ENCODE peak calls at places on chromosomes 12 and 14, in nine cellular contexts. U is right cardiac atrium; I is uterus; P is left ventricle myocardium inferior; E is CD4-positive, alpha-beta memory T cell; T is A549; N is cardiac muscle cell; H is lower lobe of right lung; R is endothelial cell of umbilical vein. D is an unnamed sample.

GRCh38 chr12:52351196-52352059 is 15.9 kb downstream of the KRT85 start:
- DNase-seq in U (no peak), I (no peak), P (peak; percentile 50), E (peak; percentile 54), T (no peak), N (no peak), H (no peak), R (no peak), D (peak; percentile 82)

GRCh38 chr12:132117558-132117875 is 26.6 kb downstream of the DDX51 start:
- DNase-seq in U (no peak), I (no peak), P (no peak), E (no peak), T (peak; percentile 11), N (no peak), H (no peak), R (no peak), D (no peak)

GRCh38 chr12:44696542-44696941 is 179.6 kb downstream of the NELL2 start:
- DNase-seq in U (no peak), I (no peak), P (no peak), E (no peak), T (no peak), N (no peak), H (no peak), R (no peak), D (no peak)

GRCh38 chr12:117155278-117156060 is 34.8 kb downstream of the FBXO21 start:
- DNase-seq in U (peak; percentile 73), I (peak; percentile 28), P (peak; percentile 36), E (peak; percentile 78), T (peak; percentile 73), N (peak; percentile 89), H (peak; percentile 76), R (peak; percentile 12), D (peak; percentile 75)

GRCh38 chr14:95140060-95140858 is 17.1 kb downstream of the DICER1 start:
- DNase-seq in U (no peak), I (no peak), P (no peak), E (no peak), T (no peak), N (no peak), H (no peak), R (no peak), D (no peak)

GRCh38 chr12:112097641-112098040 is 10.9 kb downstream of the NAA25 start:
- DNase-seq in U (no peak), I (no peak), P (no peak), E (no peak), T (no peak), N (no peak), H (no peak), R (no peak), D (no peak)

GRCh38 chr14:91955168-91955567 is 7.7 kb upstream of the FBLN5 start:
- DNase-seq in U (no peak), I (no peak), P (no peak), E (no peak), T (no peak), N (no peak), H (no peak), R (no peak), D (no peak)

GRCh38 chr14:87994974-87995373 is 2.0 kb upstream of the GALC start:
- DNase-seq in U (no peak), I (no peak), P (no peak), E (peak; percentile 45), T (no peak), N (no peak), H (no peak), R (no peak), D (no peak)

GRCh38 chr14:53571589-53571988 is 385.0 kb downstream of the BMP4 start:
- DNase-seq in U (no peak), I (no peak), P (no peak), E (no peak), T (no peak), N (no peak), H (no peak), R (no peak), D (no peak)

GRCh38 chr14:94355191-94355794 is 32.2 kb upstream of the SERPINA6 start:
- DNase-seq in U (peak; percentile 69), I (no peak), P (peak; percentile 31), E (no peak), T (no peak), N (peak; percentile 10), H (peak; percentile 80), R (no peak), D (peak; percentile 15)

GRCh38 chr14:78902010-78902623 is 731.9 kb downstream of the NRXN3 start:
- DNase-seq in U (no peak), I (no peak), P (peak; percentile 14), E (no peak), T (no peak), N (peak; percentile 74), H (no peak), R (peak; percentile 44), D (no peak)

GRCh38 chr12:112546339-112546738 is 127.6 kb downstream of the PTPN11 start:
- DNase-seq in U (no peak), I (no peak), P (no peak), E (no peak), T (no peak), N (no peak), H (no peak), R (no peak), D (no peak)

GRCh38 chr14:73457935-73458218 is 469 bp downstream of the NUMB start:
- DNase-seq in U (no peak), I (no peak), P (peak; percentile 44), E (no peak), T (no peak), N (no peak), H (peak; percentile 71), R (no peak), D (no peak)

GRCh38 chr12:2884810-2885209 is 5.9 kb upstream of the TULP3 start:
- DNase-seq in U (no peak), I (no peak), P (no peak), E (no peak), T (no peak), N (no peak), H (no peak), R (no peak), D (no peak)

GRCh38 chr12:89370850-89371249 is 18.5 kb upstream of the DUSP6 start:
- DNase-seq in U (no peak), I (no peak), P (no peak), E (no peak), T (no peak), N (no peak), H (no peak), R (peak; percentile 92), D (no peak)
- H3K4me1 ChIP-seq in U (peaks cover 4% of the 10 kb centered on the region), I (no peaks in the 10 kb centered on the region), P (peaks cover 27% of the 10 kb centered on the region), E (peaks cover 2% of the 10 kb centered on the region), T (peaks cover 4% of the 10 kb centered on the region), N (peaks cover 14% of the 10 kb centered on the region), H (peaks cover 37% of the 10 kb centered on the region), R (peaks cover 74% of the 10 kb centered on the region), D (no peaks in the 10 kb centered on the region)

GRCh38 chr12:119772431-119772830 is 104.5 kb downstream of the PRKAB1 start:
- DNase-seq in U (no peak), I (no peak), P (no peak), E (no peak), T (no peak), N (no peak), H (no peak), R (no peak), D (no peak)
- H3K4me3 ChIP-seq in U (no peak overlapping the region), I (no peak overlapping the region), P (no peak overlapping the region), E (no peak overlapping the region), T (no peak overlapping the region), N (no peak overlapping the region), H (no peak overlapping the region), R (no peak overlapping the region), D (no peak overlapping the region)

GRCh38 chr14:99554184-99554583 is 49.8 kb downstream of the CCDC85C start:
- DNase-seq in U (peak; percentile 70), I (no peak), P (peak; percentile 54), E (no peak), T (no peak), N (no peak), H (no peak), R (no peak), D (no peak)
- H3K4me1 ChIP-seq in U (peaks cover 9% of the 10 kb centered on the region), I (no peaks in the 10 kb centered on the region), P (peaks cover 66% of the 10 kb centered on the region), E (no peaks in the 10 kb centered on the region), T (peaks cover 40% of the 10 kb centered on the region), N (peaks cover 3% of the 10 kb centered on the region), H (peaks cover 10% of the 10 kb centered on the region), R (no peaks in the 10 kb centered on the region), D (no peaks in the 10 kb centered on the region)

GRCh38 chr14:67619446-67620216 is at the start of gene ARG2:
- DNase-seq in U (peak; percentile 98), I (peak; percentile 95), P (peak; percentile 97), E (peak; percentile 95), T (peak; percentile 91), N (peak; percentile 98), H (peak; percentile 100), R (peak; percentile 96), D (peak; percentile 97)
- H3K4me3 ChIP-seq in U (peak within 1 kb of the TSS; percentile 34), I (peak within 1 kb of the TSS; percentile 62), P (peak within 1 kb of the TSS; percentile 69), E (peak within 1 kb of the TSS; percentile 52), T (peak within 1 kb of the TSS; percentile 52), N (peak within 1 kb of the TSS; percentile 60), H (peak within 1 kb of the TSS; percentile 72), R (peak within 1 kb of the TSS; percentile 67), D (peak within 1 kb of the TSS; percentile 93)

GRCh38 chr14:80996049-80996901 is 40.9 kb downstream of the TSHR start:
- DNase-seq in U (no peak), I (no peak), P (no peak), E (peak; percentile 38), T (peak; percentile 65), N (peak; percentile 38), H (no peak), R (peak; percentile 44), D (no peak)

GRCh38 chr14:81005540-81006228 is 50.3 kb downstream of the TSHR start:
- DNase-seq in U (no peak), I (no peak), P (no peak), E (no peak), T (no peak), N (no peak), H (no peak), R (no peak), D (no peak)

GRCh38 chr14:81004575-81004974 is 49.2 kb downstream of the TSHR start:
- DNase-seq in U (no peak), I (no peak), P (no peak), E (no peak), T (no peak), N (no peak), H (no peak), R (no peak), D (no peak)

DNA sequence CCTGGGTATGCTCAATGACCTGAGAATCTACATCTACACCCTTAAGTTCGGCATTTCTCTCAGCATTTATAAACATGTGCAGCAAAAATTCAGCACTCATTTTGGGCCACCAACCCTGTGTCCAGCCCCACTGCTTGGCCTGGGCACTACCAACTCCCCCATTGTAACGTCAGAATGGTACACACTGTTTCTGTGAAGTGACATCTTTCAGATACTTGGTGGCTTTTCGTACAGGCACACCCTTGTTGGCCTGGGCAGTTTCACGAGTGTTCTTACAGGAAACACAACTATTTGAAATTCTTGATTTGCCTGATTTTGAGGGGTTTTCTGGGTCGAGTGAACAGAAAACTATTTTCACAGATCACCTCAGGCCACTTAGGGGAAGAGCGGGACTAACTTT is 46.0 kb downstream of the TSHR start:
- DNase-seq in U (no peak), I (no peak), P (no peak), E (no peak), T (no peak), N (no peak), H (no peak), R (no peak), D (no peak)
- H3K4me1 ChIP-seq in U (no peaks in the 10 kb centered on the region), I (no peaks in the 10 kb centered on the region), P (peaks cover 12% of the 10 kb centered on the region), E (no peaks in the 10 kb centered on the region), T (peaks cover 2% of the 10 kb centered on the region), N (no peaks in the 10 kb centered on the region), H (peaks cover 4% of the 10 kb centered on the region), R (no peaks in the 10 kb centered on the region), D (no peaks in the 10 kb centered on the region)

GRCh38 chr12:57852195-57852594 is 5.7 kb upstream of the CTDSP2 start:
- DNase-seq in U (peak; percentile 73), I (no peak), P (peak; percentile 59), E (no peak), T (no peak), N (no peak), H (no peak), R (no peak), D (no peak)
- H3K4me3 ChIP-seq in U (peak overlapping the region; percentile 21), I (peak overlapping the region; percentile 26), P (peak overlapping the region; percentile 67), E (no peak overlapping the region), T (no peak overlapping the region), N (no peak overlapping the region), H (peak overlapping the region; percentile 56), R (no peak overlapping the region), D (no peak overlapping the region)

D was measured in naive thymus-derived CD4-positive, alpha-beta T cell.